ENCODE peak calls at places on chromosomes 2 and 18, in seven cellular contexts. B is tibial artery, O is tibial nerve, X is pancreas, Q is GM12878, U is psoas muscle, V is GM23338. K is an unnamed sample. For H3K4me1 and H3K36me3, the result is how much of the 10 kb centered on the place peaks cover.

GRCh38 chr2:43127208-43127940 is 99.0 kb downstream of the ZFP36L2 start:
- DNase-seq in V (peak), U (peak), X (peak), B (peak), Q (no peak), O (no peak), K (peak)

GRCh38 chr2:96604104-96604503 is 34.0 kb downstream of the KANSL3 start:
- DNase-seq in O (no peak), X (no peak), U (no peak), Q (no peak), B (no peak), V (peak), K (no peak)

GRCh38 chr2:239026711-239027430 is 179.0 kb downstream of the TWIST2 start:
- DNase-seq in X (no peak), U (no peak), B (no peak), O (no peak), Q (no peak), V (peak), K (peak)

GRCh38 chr2:15943914-15944313 is 3.6 kb downstream of the MYCN start:
- DNase-seq in V (no peak), B (no peak), X (no peak), Q (no peak), O (peak), U (no peak), K (peak)

GRCh38 chr2:232634319-232635150 is 1.1 kb downstream of the EFHD1 start:
- DNase-seq in U (peak), Q (no peak), V (peak), O (peak), B (peak), X (no peak), K (peak)

GRCh38 chr2:240615830-240616547 is 9.3 kb upstream of the GPR35 start:
- DNase-seq in V (no peak), O (no peak), X (no peak), Q (no peak), B (no peak), U (peak), K (peak)

GRCh38 chr18:62838475-62839098 is 123.2 kb downstream of the PHLPP1 start:
- DNase-seq in X (no peak), B (no peak), O (no peak), Q (peak), V (peak), U (no peak), K (no peak)

GRCh38 chr18:35344736-35345459 is 678 bp upstream of the ZNF24 start:
- DNase-seq in X (no peak), B (no peak), V (no peak), Q (no peak), U (no peak), O (no peak), K (no peak)

GRCh38 chr2:105409717-105410116 is 10.9 kb upstream of the FHL2 start:
- DNase-seq in B (peak), U (peak), O (peak), X (no peak), V (no peak), Q (no peak), K (peak)

GRCh38 chr2:16259010-16259409 is 318.7 kb downstream of the MYCN start:
- DNase-seq in O (no peak), X (no peak), U (no peak), V (no peak), Q (no peak), B (no peak), K (no peak)

GRCh38 chr18:31990823-31991222 is 27.8 kb upstream of the RNF125 start:
- DNase-seq in X (no peak), B (no peak), O (no peak), Q (peak), U (no peak), V (no peak), K (no peak)

GRCh38 chr2:227464356-227464755 is 7.6 kb upstream of the AGFG1 start:
- DNase-seq in Q (no peak), V (no peak), O (no peak), U (no peak), X (no peak), B (no peak), K (no peak)
- H3K4me1 ChIP-seq in Q (under half), V (under half), O (under half), U (under half), X (under half), B (under half), K (under half)

GRCh38 chr2:45698538-45698937 is 47.1 kb downstream of the PRKCE start:
- DNase-seq in X (no peak), B (no peak), Q (no peak), V (no peak), O (no peak), U (no peak), K (no peak)
- H3K27ac ChIP-seq in X (no peak), B (no peak), Q (no peak), V (no peak), O (no peak), U (no peak), K (peak)

DNA sequence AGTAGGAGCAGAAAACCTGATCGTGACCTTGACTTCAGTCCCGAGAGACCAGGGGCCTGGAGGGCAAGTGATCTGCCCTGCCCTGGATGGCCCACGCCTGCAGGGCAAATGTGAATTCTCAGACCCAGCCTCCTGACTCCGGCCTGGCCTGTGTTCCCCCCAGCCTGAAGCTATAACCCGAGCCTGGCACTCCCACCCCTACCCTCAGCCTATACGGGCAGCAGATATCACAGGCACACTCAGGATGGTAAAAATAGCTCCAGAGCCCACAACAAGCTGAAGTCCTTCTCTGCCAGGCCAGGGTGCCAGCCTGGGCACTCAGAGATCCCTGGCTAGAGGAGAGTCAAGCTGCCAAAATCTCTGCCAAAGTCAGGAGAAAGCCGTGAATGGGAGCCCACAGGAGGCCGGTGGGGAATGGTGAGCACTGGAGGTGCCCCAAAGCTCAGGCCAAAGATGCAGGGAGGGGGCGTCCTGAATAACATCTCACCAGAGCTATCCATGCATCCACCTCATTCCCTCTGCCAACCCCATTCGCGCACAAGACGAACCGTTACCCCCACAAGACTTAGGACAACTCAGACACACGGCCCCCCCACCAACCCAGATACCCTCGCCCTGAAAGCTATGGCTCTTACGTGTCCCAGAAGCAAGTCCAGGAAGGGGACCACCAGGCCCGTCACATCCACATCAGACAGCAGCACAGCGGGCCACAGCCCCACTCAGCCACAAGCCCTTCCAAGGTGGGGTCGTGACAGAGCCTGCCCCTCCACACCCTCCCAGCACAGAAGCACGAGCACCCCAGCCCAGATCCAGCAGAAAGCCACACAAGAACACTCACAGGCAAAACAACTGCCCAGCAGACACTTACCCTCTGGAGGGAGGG is 144.9 kb downstream of the TNS1 start:
- DNase-seq in B (peak), U (peak), Q (no peak), O (no peak), V (no peak), X (no peak), K (no peak)
- H3K36me3 ChIP-seq in B (half or more), U (under half), Q (under half), O (under half), V (under half), X (under half), K (half or more)

GRCh38 chr2:204226305-204226861 is 289.8 kb downstream of the ICOS start:
- DNase-seq in U (no peak), Q (no peak), V (no peak), X (no peak), B (no peak), O (no peak), K (no peak)
- H3K4me1 ChIP-seq in U (under half), Q (under half), V (under half), X (under half), B (under half), O (under half), K (under half)

GRCh38 chr2:72274284-72274869 is 126.7 kb upstream of the CYP26B1 start:
- DNase-seq in O (no peak), X (no peak), U (no peak), V (no peak), Q (no peak), B (no peak), K (no peak)
- H3K27ac ChIP-seq in O (no peak), X (no peak), U (no peak), V (no peak), Q (no peak), B (no peak), K (no peak)